ENCODE peak calls at places on chromosome 6, in nine cellular contexts. Y, U, F, O, T, X, B, N and W are unnamed samples.

GRCh38 chr6:14354919-14355572 is 237.5 kb downstream of the CD83 start:
- DNase-seq in X (peak; percentile 21), U (peak; percentile 20), Y (peak; percentile 93), T (no peak), O (peak; percentile 88), N (peak; percentile 91), F (no peak), B (no peak), W (no peak)

GRCh38 chr6:82484737-82485650 is 121.4 kb downstream of the TPBG start:
- DNase-seq in O (no peak), X (no peak), N (no peak), U (no peak), Y (no peak), B (no peak), T (no peak), F (no peak), W (no peak)

GRCh38 chr6:14079433-14079832 is 38.1 kb upstream of the CD83 start:
- DNase-seq in T (no peak), F (no peak), Y (no peak), O (peak; percentile 87), X (no peak), U (peak; percentile 19), N (peak; percentile 36), B (no peak), W (no peak)

GRCh38 chr6:113411006-113411405 is 446.1 kb upstream of the MARCKS start:
- DNase-seq in F (no peak), T (no peak), X (peak; percentile 51), N (no peak), U (no peak), O (no peak), B (no peak), Y (no peak), W (no peak)

GRCh38 chr6:145749632-145750031 is 14.3 kb upstream of the EPM2A start:
- DNase-seq in T (no peak), O (peak; percentile 69), B (no peak), Y (peak; percentile 84), F (no peak), N (peak; percentile 76), U (peak; percentile 11), X (peak; percentile 49), W (no peak)

GRCh38 chr6:74863968-74864367 is 341.9 kb downstream of the COL12A1 start:
- DNase-seq in N (no peak), F (no peak), T (no peak), U (no peak), O (no peak), B (no peak), X (no peak), Y (no peak), W (no peak)

GRCh38 chr6:32128751-32129296 is 778 bp upstream of the ATF6B start:
- DNase-seq in N (no peak), T (no peak), B (no peak), Y (no peak), X (no peak), O (no peak), F (no peak), U (no peak), W (no peak)

GRCh38 chr6:82832811-82833210 is 232.8 kb downstream of the UBE3D start:
- DNase-seq in O (no peak), X (no peak), Y (no peak), U (no peak), F (no peak), T (no peak), B (no peak), N (no peak), W (no peak)

GRCh38 chr6:68777956-68778355 is 142.9 kb downstream of the ADGRB3 start:
- DNase-seq in T (no peak), O (peak; percentile 38), X (no peak), U (peak; percentile 5), B (no peak), F (no peak), Y (peak; percentile 62), N (peak; percentile 31), W (no peak)

GRCh38 chr6:51854876-51855275 is 232.5 kb downstream of the PKHD1 start:
- DNase-seq in B (peak; percentile 3), U (no peak), O (no peak), F (no peak), X (no peak), T (no peak), N (no peak), Y (no peak), W (no peak)

GRCh38 chr6:158068893-158069799 is 87.5 kb downstream of the SYNJ2 start:
- DNase-seq in T (no peak), X (peak; percentile 55), N (peak; percentile 67), O (peak; percentile 95), Y (peak; percentile 61), U (peak; percentile 95), B (no peak), F (no peak), W (no peak)

GRCh38 chr6:45574013-45574412 is 196.3 kb upstream of the SUPT3H start:
- DNase-seq in N (no peak), X (no peak), U (no peak), F (no peak), T (no peak), Y (no peak), B (no peak), O (no peak), W (no peak)

GRCh38 chr6:4698901-4699659 is 77.1 kb upstream of the CDYL start:
- DNase-seq in Y (no peak), X (no peak), F (no peak), T (no peak), O (no peak), N (peak; percentile 31), U (no peak), B (no peak), W (no peak)

GRCh38 chr6:143952386-143952785 is 55.7 kb downstream of the PLAGL1 start:
- DNase-seq in Y (no peak), U (no peak), F (no peak), O (no peak), N (no peak), B (no peak), T (no peak), X (no peak), W (no peak)

GRCh38 chr6:163415176-163415619 is 680 bp downstream of the QKI start:
- DNase-seq in B (no peak), O (no peak), Y (no peak), F (no peak), T (peak; percentile 25), N (no peak), U (no peak), X (no peak), W (no peak)

GRCh38 chr6:44270526-44271405 is 516 bp downstream of the TMEM151B start:
- DNase-seq in B (peak; percentile 90), O (no peak), U (no peak), T (no peak), F (peak; percentile 59), X (no peak), N (no peak), Y (no peak), W (peak; percentile 45)

GRCh38 chr6:137808836-137809315 is 58.2 kb upstream of the TNFAIP3 start:
- DNase-seq in N (no peak), U (no peak), Y (no peak), T (no peak), O (no peak), B (peak; percentile 16), F (no peak), X (no peak), W (no peak)

GRCh38 chr6:161200610-161201201 is 73.2 kb downstream of the AGPAT4 start:
- DNase-seq in Y (no peak), U (no peak), B (no peak), T (no peak), F (no peak), X (no peak), O (no peak), N (no peak), W (no peak)

GRCh38 chr6:125750692-125751333 is 1.4 kb downstream of the HEY2 start:
- DNase-seq in Y (no peak), F (no peak), X (no peak), N (no peak), U (no peak), T (no peak), O (no peak), B (no peak), W (no peak)

GRCh38 chr6:124955108-124955851 is 7.0 kb upstream of the RNF217 start:
- DNase-seq in B (no peak), O (no peak), T (no peak), F (no peak), N (peak; percentile 12), U (no peak), X (no peak), Y (no peak), W (no peak)

GRCh38 chr6:130598021-130598989 is 228.9 kb upstream of the SMLR1 start:
- DNase-seq in F (no peak), N (peak; percentile 88), X (no peak), B (no peak), U (peak; percentile 18), O (peak; percentile 3), Y (peak; percentile 25), T (no peak), W (no peak)

GRCh38 chr6:38702471-38703397 is at the start of gene GLO1:
- DNase-seq in X (peak; percentile 96), F (peak; percentile 94), O (peak; percentile 96), B (peak; percentile 93), N (peak; percentile 99), T (peak; percentile 93), Y (peak; percentile 99), U (peak; percentile 99), W (peak; percentile 91)

GRCh38 chr6:116221931-116222330 is 31.9 kb downstream of the TSPYL4 start:
- DNase-seq in Y (no peak), B (no peak), X (no peak), U (no peak), F (no peak), T (no peak), N (no peak), O (no peak), W (no peak)

GRCh38 chr6:149082320-149082719 is 235.2 kb upstream of the TAB2 start:
- DNase-seq in F (peak; percentile 79), N (peak; percentile 86), U (peak; percentile 68), B (peak; percentile 76), O (peak; percentile 53), X (peak; percentile 73), Y (peak; percentile 80), T (peak; percentile 67), W (peak; percentile 36)

GRCh38 chr6:47360388-47360787 is 50.7 kb upstream of the TNFRSF21 start:
- DNase-seq in B (no peak), N (no peak), X (no peak), U (no peak), Y (no peak), F (no peak), O (no peak), T (no peak), W (no peak)

GRCh38 chr6:33769248-33769821 is 19.6 kb downstream of the LEMD2 start:
- DNase-seq in F (no peak), X (no peak), T (no peak), O (no peak), N (no peak), U (no peak), B (no peak), Y (no peak), W (no peak)

GRCh38 chr6:113073611-113074191 is 726.6 kb downstream of the RFPL4B start:
- DNase-seq in B (no peak), F (no peak), O (peak; percentile 46), T (no peak), Y (peak; percentile 67), N (peak; percentile 77), U (peak; percentile 8), X (no peak), W (no peak)

GRCh38 chr6:112796712-112797111 is 449.6 kb downstream of the RFPL4B start:
- DNase-seq in U (no peak), O (no peak), Y (no peak), T (no peak), F (no peak), N (no peak), B (no peak), X (no peak), W (no peak)

GRCh38 chr6:158923801-158924498 is 76.1 kb downstream of the RSPH3 start:
- DNase-seq in U (no peak), Y (no peak), O (peak; percentile 25), N (peak; percentile 9), T (no peak), B (no peak), F (no peak), X (no peak), W (no peak)

GRCh38 chr6:160400426-160400825 is 52.2 kb downstream of the SLC22A3 start:
- DNase-seq in Y (peak; percentile 59), U (no peak), X (no peak), N (peak; percentile 85), F (no peak), O (no peak), B (no peak), T (no peak), W (no peak)

GRCh38 chr6:17962436-17963031 is 24.9 kb downstream of the KIF13A start:
- DNase-seq in X (peak; percentile 16), U (peak; percentile 60), B (no peak), O (peak; percentile 96), Y (peak; percentile 96), F (no peak), T (no peak), N (peak; percentile 91), W (no peak)